ENCODE peak calls at places on chromosome 5, in nine cellular contexts. One of them, this sample, is unnamed.

GRCh38 chr5:76785493-76785892 is 33.3 kb upstream of the F2RL1 start:
- DNase-seq in cardiac fibroblast: no peak
- DNase-seq in T-cell: no peak
- DNase-seq in KBM-7: no peak
- DNase-seq in foreskin melanocyte: no peak
- DNase-seq in posterior vena cava: no peak
- DNase-seq in activated naive CD8-positive, alpha-beta T cell treated with anti-CD3 and anti-CD28 coated beads, Interleukin-2, amount 50 U/mL, for 24 hours: no peak
- DNase-seq in non-pigmented ciliary epithelial cell: no peak
- DNase-seq in NCI-H2081: no peak
- DNase-seq in this sample: no peak

GRCh38 chr5:180596668-180597231 is 5.5 kb upstream of the SCGB3A1 start:
- DNase-seq in cardiac fibroblast: no peak
- DNase-seq in T-cell: no peak
- DNase-seq in KBM-7: no peak
- DNase-seq in foreskin melanocyte: no peak
- DNase-seq in posterior vena cava: no peak
- DNase-seq in activated naive CD8-positive, alpha-beta T cell treated with anti-CD3 and anti-CD28 coated beads, Interleukin-2, amount 50 U/mL, for 24 hours: no peak
- DNase-seq in non-pigmented ciliary epithelial cell: no peak
- DNase-seq in NCI-H2081: no peak
- DNase-seq in this sample: no peak

GRCh38 chr5:38367410-38367809 is 109.1 kb downstream of the EGFLAM start:
- DNase-seq in cardiac fibroblast: peak
- DNase-seq in T-cell: no peak
- DNase-seq in KBM-7: no peak
- DNase-seq in foreskin melanocyte: no peak
- DNase-seq in posterior vena cava: no peak
- DNase-seq in activated naive CD8-positive, alpha-beta T cell treated with anti-CD3 and anti-CD28 coated beads, Interleukin-2, amount 50 U/mL, for 24 hours: no peak
- DNase-seq in non-pigmented ciliary epithelial cell: no peak
- DNase-seq in NCI-H2081: no peak
- DNase-seq in this sample: no peak

GRCh38 chr5:170809551-170809950 is 26.0 kb downstream of the GABRP start:
- DNase-seq in cardiac fibroblast: peak
- DNase-seq in T-cell: no peak
- DNase-seq in KBM-7: peak
- DNase-seq in foreskin melanocyte: peak
- DNase-seq in posterior vena cava: no peak
- DNase-seq in activated naive CD8-positive, alpha-beta T cell treated with anti-CD3 and anti-CD28 coated beads, Interleukin-2, amount 50 U/mL, for 24 hours: no peak
- DNase-seq in non-pigmented ciliary epithelial cell: peak
- DNase-seq in NCI-H2081: peak
- DNase-seq in this sample: no peak

GRCh38 chr5:1110930-1111726 is 735 bp downstream of the SLC12A7 start:
- DNase-seq in cardiac fibroblast: no peak
- DNase-seq in T-cell: no peak
- DNase-seq in KBM-7: no peak
- DNase-seq in foreskin melanocyte: no peak
- DNase-seq in posterior vena cava: no peak
- DNase-seq in activated naive CD8-positive, alpha-beta T cell treated with anti-CD3 and anti-CD28 coated beads, Interleukin-2, amount 50 U/mL, for 24 hours: peak
- DNase-seq in non-pigmented ciliary epithelial cell: no peak
- DNase-seq in NCI-H2081: no peak
- DNase-seq in this sample: no peak

GRCh38 chr5:88786217-88786560 is 96.8 kb downstream of the MEF2C start:
- DNase-seq in cardiac fibroblast: peak
- DNase-seq in T-cell: no peak
- DNase-seq in KBM-7: no peak
- DNase-seq in foreskin melanocyte: no peak
- DNase-seq in posterior vena cava: no peak
- DNase-seq in activated naive CD8-positive, alpha-beta T cell treated with anti-CD3 and anti-CD28 coated beads, Interleukin-2, amount 50 U/mL, for 24 hours: no peak
- DNase-seq in non-pigmented ciliary epithelial cell: no peak
- DNase-seq in NCI-H2081: no peak
- DNase-seq in this sample: no peak

GRCh38 chr5:124996023-124996763 is 249.8 kb upstream of the ZNF608 start:
- DNase-seq in cardiac fibroblast: no peak
- DNase-seq in T-cell: no peak
- DNase-seq in KBM-7: no peak
- DNase-seq in foreskin melanocyte: no peak
- DNase-seq in posterior vena cava: no peak
- DNase-seq in activated naive CD8-positive, alpha-beta T cell treated with anti-CD3 and anti-CD28 coated beads, Interleukin-2, amount 50 U/mL, for 24 hours: no peak
- DNase-seq in non-pigmented ciliary epithelial cell: no peak
- DNase-seq in NCI-H2081: no peak
- DNase-seq in this sample: no peak

GRCh38 chr5:133952729-133953567 is 15.5 kb downstream of the C5orf15 start:
- DNase-seq in cardiac fibroblast: peak
- DNase-seq in T-cell: no peak
- DNase-seq in KBM-7: no peak
- DNase-seq in foreskin melanocyte: no peak
- DNase-seq in posterior vena cava: peak
- DNase-seq in activated naive CD8-positive, alpha-beta T cell treated with anti-CD3 and anti-CD28 coated beads, Interleukin-2, amount 50 U/mL, for 24 hours: no peak
- DNase-seq in non-pigmented ciliary epithelial cell: peak
- DNase-seq in NCI-H2081: no peak
- DNase-seq in this sample: no peak

GRCh38 chr5:32066448-32066847 is 107.7 kb downstream of the GOLPH3 start:
- DNase-seq in cardiac fibroblast: no peak
- DNase-seq in T-cell: no peak
- DNase-seq in KBM-7: no peak
- DNase-seq in foreskin melanocyte: no peak
- DNase-seq in posterior vena cava: no peak
- DNase-seq in activated naive CD8-positive, alpha-beta T cell treated with anti-CD3 and anti-CD28 coated beads, Interleukin-2, amount 50 U/mL, for 24 hours: no peak
- DNase-seq in non-pigmented ciliary epithelial cell: no peak
- DNase-seq in NCI-H2081: no peak
- DNase-seq in this sample: no peak

GRCh38 chr5:10459080-10460055 is 17.7 kb downstream of the ROPN1L start:
- DNase-seq in cardiac fibroblast: no peak
- DNase-seq in T-cell: no peak
- DNase-seq in KBM-7: no peak
- DNase-seq in foreskin melanocyte: no peak
- DNase-seq in posterior vena cava: peak
- DNase-seq in activated naive CD8-positive, alpha-beta T cell treated with anti-CD3 and anti-CD28 coated beads, Interleukin-2, amount 50 U/mL, for 24 hours: no peak
- DNase-seq in non-pigmented ciliary epithelial cell: no peak
- DNase-seq in NCI-H2081: no peak
- DNase-seq in this sample: no peak

GRCh38 chr5:124923131-124923530 is 176.7 kb upstream of the ZNF608 start:
- DNase-seq in cardiac fibroblast: peak
- DNase-seq in T-cell: no peak
- DNase-seq in KBM-7: no peak
- DNase-seq in foreskin melanocyte: peak
- DNase-seq in posterior vena cava: no peak
- DNase-seq in activated naive CD8-positive, alpha-beta T cell treated with anti-CD3 and anti-CD28 coated beads, Interleukin-2, amount 50 U/mL, for 24 hours: no peak
- DNase-seq in non-pigmented ciliary epithelial cell: no peak
- DNase-seq in NCI-H2081: peak
- DNase-seq in this sample: no peak

GRCh38 chr5:75089662-75090061 is 37.3 kb upstream of the GCNT4 start:
- DNase-seq in cardiac fibroblast: no peak
- DNase-seq in T-cell: no peak
- DNase-seq in KBM-7: no peak
- DNase-seq in foreskin melanocyte: no peak
- DNase-seq in posterior vena cava: no peak
- DNase-seq in activated naive CD8-positive, alpha-beta T cell treated with anti-CD3 and anti-CD28 coated beads, Interleukin-2, amount 50 U/mL, for 24 hours: no peak
- DNase-seq in non-pigmented ciliary epithelial cell: no peak
- DNase-seq in NCI-H2081: no peak
- DNase-seq in this sample: no peak

GRCh38 chr5:173963107-173963506 is 25.9 kb upstream of the C5orf47 start:
- DNase-seq in cardiac fibroblast: peak
- DNase-seq in T-cell: no peak
- DNase-seq in KBM-7: no peak
- DNase-seq in foreskin melanocyte: peak
- DNase-seq in posterior vena cava: no peak
- DNase-seq in activated naive CD8-positive, alpha-beta T cell treated with anti-CD3 and anti-CD28 coated beads, Interleukin-2, amount 50 U/mL, for 24 hours: no peak
- DNase-seq in non-pigmented ciliary epithelial cell: peak
- DNase-seq in NCI-H2081: no peak
- DNase-seq in this sample: no peak

GRCh38 chr5:159552751-159553150 is 222.5 kb upstream of the IL12B start:
- DNase-seq in cardiac fibroblast: no peak
- DNase-seq in T-cell: no peak
- DNase-seq in KBM-7: no peak
- DNase-seq in foreskin melanocyte: no peak
- DNase-seq in posterior vena cava: no peak
- DNase-seq in activated naive CD8-positive, alpha-beta T cell treated with anti-CD3 and anti-CD28 coated beads, Interleukin-2, amount 50 U/mL, for 24 hours: no peak
- DNase-seq in non-pigmented ciliary epithelial cell: peak
- DNase-seq in NCI-H2081: no peak
- DNase-seq in this sample: no peak

GRCh38 chr5:159805021-159805420 is 111.3 kb upstream of the ADRA1B start:
- DNase-seq in cardiac fibroblast: peak
- DNase-seq in T-cell: no peak
- DNase-seq in KBM-7: peak
- DNase-seq in foreskin melanocyte: no peak
- DNase-seq in posterior vena cava: no peak
- DNase-seq in activated naive CD8-positive, alpha-beta T cell treated with anti-CD3 and anti-CD28 coated beads, Interleukin-2, amount 50 U/mL, for 24 hours: no peak
- DNase-seq in non-pigmented ciliary epithelial cell: no peak
- DNase-seq in NCI-H2081: no peak
- DNase-seq in this sample: no peak

GRCh38 chr5:134477462-134478245 is 47.8 kb upstream of the JADE2 start:
- DNase-seq in cardiac fibroblast: peak
- DNase-seq in T-cell: no peak
- DNase-seq in KBM-7: peak
- DNase-seq in foreskin melanocyte: no peak
- DNase-seq in posterior vena cava: no peak
- DNase-seq in activated naive CD8-positive, alpha-beta T cell treated with anti-CD3 and anti-CD28 coated beads, Interleukin-2, amount 50 U/mL, for 24 hours: no peak
- DNase-seq in non-pigmented ciliary epithelial cell: no peak
- DNase-seq in NCI-H2081: no peak
- DNase-seq in this sample: no peak

GRCh38 chr5:129356846-129357245 is 103.3 kb upstream of the ADAMTS19 start:
- DNase-seq in cardiac fibroblast: no peak
- DNase-seq in T-cell: no peak
- DNase-seq in KBM-7: no peak
- DNase-seq in foreskin melanocyte: no peak
- DNase-seq in posterior vena cava: no peak
- DNase-seq in activated naive CD8-positive, alpha-beta T cell treated with anti-CD3 and anti-CD28 coated beads, Interleukin-2, amount 50 U/mL, for 24 hours: no peak
- DNase-seq in non-pigmented ciliary epithelial cell: no peak
- DNase-seq in NCI-H2081: no peak
- DNase-seq in this sample: no peak

GRCh38 chr5:157022002-157022401 is 36.9 kb downstream of the HAVCR1 start:
- DNase-seq in cardiac fibroblast: no peak
- DNase-seq in T-cell: no peak
- DNase-seq in KBM-7: no peak
- DNase-seq in foreskin melanocyte: no peak
- DNase-seq in posterior vena cava: no peak
- DNase-seq in activated naive CD8-positive, alpha-beta T cell treated with anti-CD3 and anti-CD28 coated beads, Interleukin-2, amount 50 U/mL, for 24 hours: no peak
- DNase-seq in non-pigmented ciliary epithelial cell: no peak
- DNase-seq in NCI-H2081: no peak
- DNase-seq in this sample: no peak

GRCh38 chr5:74492230-74492629 is 148.3 kb downstream of the ENC1 start:
- DNase-seq in cardiac fibroblast: peak
- DNase-seq in T-cell: no peak
- DNase-seq in KBM-7: no peak
- DNase-seq in foreskin melanocyte: no peak
- DNase-seq in posterior vena cava: no peak
- DNase-seq in activated naive CD8-positive, alpha-beta T cell treated with anti-CD3 and anti-CD28 coated beads, Interleukin-2, amount 50 U/mL, for 24 hours: no peak
- DNase-seq in non-pigmented ciliary epithelial cell: no peak
- DNase-seq in NCI-H2081: no peak
- DNase-seq in this sample: no peak

GRCh38 chr5:3512291-3512690 is 83.3 kb upstream of the IRX1 start:
- DNase-seq in cardiac fibroblast: no peak
- DNase-seq in T-cell: no peak
- DNase-seq in KBM-7: no peak
- DNase-seq in foreskin melanocyte: no peak
- DNase-seq in posterior vena cava: no peak
- DNase-seq in activated naive CD8-positive, alpha-beta T cell treated with anti-CD3 and anti-CD28 coated beads, Interleukin-2, amount 50 U/mL, for 24 hours: no peak
- DNase-seq in non-pigmented ciliary epithelial cell: no peak
- DNase-seq in NCI-H2081: no peak
- DNase-seq in this sample: no peak

GRCh38 chr5:118597448-118597847 is 390.9 kb downstream of the DTWD2 start:
- DNase-seq in cardiac fibroblast: no peak
- DNase-seq in T-cell: no peak
- DNase-seq in KBM-7: no peak
- DNase-seq in foreskin melanocyte: no peak
- DNase-seq in posterior vena cava: no peak
- DNase-seq in activated naive CD8-positive, alpha-beta T cell treated with anti-CD3 and anti-CD28 coated beads, Interleukin-2, amount 50 U/mL, for 24 hours: no peak
- DNase-seq in non-pigmented ciliary epithelial cell: no peak
- DNase-seq in NCI-H2081: no peak
- DNase-seq in this sample: no peak

GRCh38 chr5:87829214-87829551 is 416.5 kb upstream of the CCNH start:
- DNase-seq in cardiac fibroblast: peak
- DNase-seq in T-cell: no peak
- DNase-seq in KBM-7: no peak
- DNase-seq in foreskin melanocyte: no peak
- DNase-seq in posterior vena cava: peak
- DNase-seq in activated naive CD8-positive, alpha-beta T cell treated with anti-CD3 and anti-CD28 coated beads, Interleukin-2, amount 50 U/mL, for 24 hours: no peak
- DNase-seq in non-pigmented ciliary epithelial cell: peak
- DNase-seq in NCI-H2081: no peak
- DNase-seq in this sample: no peak

GRCh38 chr5:149583394-149583793 is 2.1 kb downstream of the ARHGEF37 start:
- DNase-seq in cardiac fibroblast: peak
- DNase-seq in T-cell: no peak
- DNase-seq in KBM-7: no peak
- DNase-seq in foreskin melanocyte: peak
- DNase-seq in posterior vena cava: no peak
- DNase-seq in activated naive CD8-positive, alpha-beta T cell treated with anti-CD3 and anti-CD28 coated beads, Interleukin-2, amount 50 U/mL, for 24 hours: no peak
- DNase-seq in non-pigmented ciliary epithelial cell: no peak
- DNase-seq in NCI-H2081: peak
- DNase-seq in this sample: no peak

This sample was measured in iPS DF 6.9.